ENCODE peak calls at places on chromosomes 6 and 20, in five cellular contexts. One of them, this sample, is unnamed.

GRCh38 chr6:43702522-43703440 is 15.2 kb upstream of the MRPS18A start:
- DNase-seq in neuronal stem cell: peak; percentile 95
- DNase-seq in IMR-90: peak; percentile 83
- DNase-seq in mesendoderm: peak; percentile 99
- DNase-seq in trophoblast cell: peak; percentile 83
- DNase-seq in this sample: peak; percentile 97

GRCh38 chr6:117270121-117270959 is 5.0 kb downstream of the VGLL2 start:
- DNase-seq in neuronal stem cell: no peak
- DNase-seq in IMR-90: no peak
- DNase-seq in mesendoderm: peak; percentile 71
- DNase-seq in trophoblast cell: peak; percentile 54
- DNase-seq in this sample: peak; percentile 68

GRCh38 chr6:42045538-42046460 is 4.5 kb upstream of the TAF8 start:
- DNase-seq in neuronal stem cell: no peak
- DNase-seq in IMR-90: peak; percentile 73
- DNase-seq in mesendoderm: peak; percentile 60
- DNase-seq in trophoblast cell: no peak
- DNase-seq in this sample: peak; percentile 73

GRCh38 chr6:155541976-155542375 is 86.3 kb upstream of the NOX3 start:
- DNase-seq in neuronal stem cell: no peak
- DNase-seq in IMR-90: no peak
- DNase-seq in mesendoderm: peak; percentile 34
- DNase-seq in trophoblast cell: no peak
- DNase-seq in this sample: no peak

GRCh38 chr6:152124432-152125074 is 317.1 kb downstream of the ESR1 start:
- DNase-seq in neuronal stem cell: peak; percentile 20
- DNase-seq in IMR-90: peak; percentile 75
- DNase-seq in mesendoderm: peak; percentile 67
- DNase-seq in trophoblast cell: peak; percentile 70
- DNase-seq in this sample: no peak

GRCh38 chr6:16582437-16583150 is 178.7 kb downstream of the ATXN1 start:
- DNase-seq in neuronal stem cell: no peak
- DNase-seq in IMR-90: no peak
- DNase-seq in mesendoderm: no peak
- DNase-seq in trophoblast cell: no peak
- DNase-seq in this sample: no peak

GRCh38 chr20:32203556-32204484 is 3.7 kb downstream of the PLAGL2 start:
- DNase-seq in neuronal stem cell: no peak
- DNase-seq in IMR-90: no peak
- DNase-seq in mesendoderm: no peak
- DNase-seq in trophoblast cell: peak; percentile 36
- DNase-seq in this sample: no peak

GRCh38 chr6:42185597-42185996 is 9.2 kb downstream of the GUCA1B start:
- DNase-seq in neuronal stem cell: no peak
- DNase-seq in IMR-90: no peak
- DNase-seq in mesendoderm: no peak
- DNase-seq in trophoblast cell: no peak
- DNase-seq in this sample: no peak

GRCh38 chr6:17421406-17421805 is 28.0 kb downstream of the CAP2 start:
- DNase-seq in neuronal stem cell: no peak
- DNase-seq in IMR-90: no peak
- DNase-seq in mesendoderm: peak; percentile 43
- DNase-seq in trophoblast cell: no peak
- DNase-seq in this sample: no peak

GRCh38 chr20:46056970-46057855 is 28.2 kb downstream of the SLC12A5 start:
- DNase-seq in neuronal stem cell: peak; percentile 80
- DNase-seq in IMR-90: peak; percentile 42
- DNase-seq in mesendoderm: peak; percentile 69
- DNase-seq in trophoblast cell: peak; percentile 35
- DNase-seq in this sample: peak; percentile 79

GRCh38 chr6:42451146-42451594 is 556 bp downstream of the TRERF1 start:
- DNase-seq in neuronal stem cell: no peak
- DNase-seq in IMR-90: no peak
- DNase-seq in mesendoderm: no peak
- DNase-seq in trophoblast cell: no peak
- DNase-seq in this sample: no peak

GRCh38 chr20:24672886-24673677 is 203.7 kb downstream of the SYNDIG1 start:
- DNase-seq in neuronal stem cell: no peak
- DNase-seq in IMR-90: peak; percentile 97
- DNase-seq in mesendoderm: peak; percentile 77
- DNase-seq in trophoblast cell: peak; percentile 86
- DNase-seq in this sample: no peak

GRCh38 chr6:149234051-149234962 is 83.2 kb upstream of the TAB2 start:
- DNase-seq in neuronal stem cell: no peak
- DNase-seq in IMR-90: peak; percentile 52
- DNase-seq in mesendoderm: peak; percentile 69
- DNase-seq in trophoblast cell: no peak
- DNase-seq in this sample: no peak

GRCh38 chr6:42279144-42279781 is 61.6 kb upstream of the MRPS10 start:
- DNase-seq in neuronal stem cell: no peak
- DNase-seq in IMR-90: peak; percentile 71
- DNase-seq in mesendoderm: no peak
- DNase-seq in trophoblast cell: no peak
- DNase-seq in this sample: no peak

GRCh38 chr6:33622456-33623431 is 1.6 kb downstream of the ITPR3 start:
- DNase-seq in neuronal stem cell: no peak
- DNase-seq in IMR-90: no peak
- DNase-seq in mesendoderm: peak; percentile 58
- DNase-seq in trophoblast cell: peak; percentile 40
- DNase-seq in this sample: no peak

GRCh38 chr6:138844203-138844602 is 48.3 kb downstream of the ECT2L start:
- DNase-seq in neuronal stem cell: no peak
- DNase-seq in IMR-90: peak; percentile 16
- DNase-seq in mesendoderm: no peak
- DNase-seq in trophoblast cell: no peak
- DNase-seq in this sample: no peak

GRCh38 chr6:150056916-150057315 is 12.0 kb downstream of the ULBP3 start:
- DNase-seq in neuronal stem cell: no peak
- DNase-seq in IMR-90: no peak
- DNase-seq in mesendoderm: no peak
- DNase-seq in trophoblast cell: no peak
- DNase-seq in this sample: no peak

GRCh38 chr6:24916496-24916895 is 19.3 kb downstream of the RIPOR2 start:
- DNase-seq in neuronal stem cell: no peak
- DNase-seq in IMR-90: no peak
- DNase-seq in mesendoderm: no peak
- DNase-seq in trophoblast cell: no peak
- DNase-seq in this sample: no peak

GRCh38 chr6:147651249-147652063 is 143.0 kb downstream of the SAMD5 start:
- DNase-seq in neuronal stem cell: no peak
- DNase-seq in IMR-90: peak; percentile 51
- DNase-seq in mesendoderm: peak; percentile 70
- DNase-seq in trophoblast cell: peak; percentile 81
- DNase-seq in this sample: peak; percentile 46

GRCh38 chr6:31086788-31087440 is 25.5 kb downstream of the C6orf15 start:
- DNase-seq in neuronal stem cell: no peak
- DNase-seq in IMR-90: peak; percentile 84
- DNase-seq in mesendoderm: peak; percentile 38
- DNase-seq in trophoblast cell: peak; percentile 87
- DNase-seq in this sample: no peak

GRCh38 chr6:7108964-7109836 is 1.4 kb downstream of the RREB1 start:
- DNase-seq in neuronal stem cell: no peak
- DNase-seq in IMR-90: peak; percentile 82
- DNase-seq in mesendoderm: peak; percentile 57
- DNase-seq in trophoblast cell: peak; percentile 87
- DNase-seq in this sample: no peak

GRCh38 chr6:158264180-158264579 is 48.1 kb upstream of the TULP4 start:
- DNase-seq in neuronal stem cell: no peak
- DNase-seq in IMR-90: no peak
- DNase-seq in mesendoderm: no peak
- DNase-seq in trophoblast cell: no peak
- DNase-seq in this sample: no peak

GRCh38 chr6:15326072-15326614 is 80.3 kb downstream of the JARID2 start:
- DNase-seq in neuronal stem cell: no peak
- DNase-seq in IMR-90: no peak
- DNase-seq in mesendoderm: no peak
- DNase-seq in trophoblast cell: no peak
- DNase-seq in this sample: no peak

GRCh38 chr20:61735503-61735785 is 330.2 kb downstream of the TAF4 start:
- DNase-seq in neuronal stem cell: no peak
- DNase-seq in IMR-90: no peak
- DNase-seq in mesendoderm: no peak
- DNase-seq in trophoblast cell: no peak
- DNase-seq in this sample: no peak

GRCh38 chr6:43113431-43114260 is 37.5 kb downstream of the PTK7 start:
- DNase-seq in neuronal stem cell: no peak
- DNase-seq in IMR-90: no peak
- DNase-seq in mesendoderm: peak; percentile 40
- DNase-seq in trophoblast cell: no peak
- DNase-seq in this sample: no peak

GRCh38 chr20:46122071-46122470 is 4.0 kb downstream of the CD40 start:
- DNase-seq in neuronal stem cell: no peak
- DNase-seq in IMR-90: peak; percentile 59
- DNase-seq in mesendoderm: no peak
- DNase-seq in trophoblast cell: peak; percentile 83
- DNase-seq in this sample: no peak

GRCh38 chr6:37669306-37669705 is 28.4 kb downstream of the MDGA1 start:
- DNase-seq in neuronal stem cell: no peak
- DNase-seq in IMR-90: no peak
- DNase-seq in mesendoderm: no peak
- DNase-seq in trophoblast cell: no peak
- DNase-seq in this sample: no peak

GRCh38 chr6:136343700-136344099 is 54.1 kb upstream of the BCLAF1 start:
- DNase-seq in neuronal stem cell: no peak
- DNase-seq in IMR-90: no peak
- DNase-seq in mesendoderm: no peak
- DNase-seq in trophoblast cell: no peak
- DNase-seq in this sample: no peak

GRCh38 chr6:17966451-17966850 is 21.0 kb downstream of the KIF13A start:
- DNase-seq in neuronal stem cell: no peak
- DNase-seq in IMR-90: no peak
- DNase-seq in mesendoderm: no peak
- DNase-seq in trophoblast cell: no peak
- DNase-seq in this sample: no peak

GRCh38 chr6:39496951-39497350 is 174.4 kb upstream of the KCNK16 start:
- DNase-seq in neuronal stem cell: no peak
- DNase-seq in IMR-90: no peak
- DNase-seq in mesendoderm: no peak
- DNase-seq in trophoblast cell: no peak
- DNase-seq in this sample: no peak

GRCh38 chr20:52191436-52192295 is at the start of gene ZFP64:
- DNase-seq in neuronal stem cell: peak; percentile 70
- DNase-seq in IMR-90: peak; percentile 76
- DNase-seq in mesendoderm: peak; percentile 83
- DNase-seq in trophoblast cell: peak; percentile 62
- DNase-seq in this sample: peak; percentile 73
- H3K18ac ChIP-seq in neuronal stem cell: peak within 1 kb of the TSS; percentile 100
- H3K18ac ChIP-seq in IMR-90: peak within 1 kb of the TSS; percentile 88
- H3K18ac ChIP-seq in mesendoderm: peak within 1 kb of the TSS; percentile 95
- H3K18ac ChIP-seq in trophoblast cell: peak within 1 kb of the TSS; percentile 95
- H3K18ac ChIP-seq in this sample: peak within 1 kb of the TSS; percentile 88

GRCh38 chr6:122472022-122472340 is 374 bp upstream of the SERINC1 start:
- DNase-seq in neuronal stem cell: no peak
- DNase-seq in IMR-90: no peak
- DNase-seq in mesendoderm: no peak
- DNase-seq in trophoblast cell: no peak
- DNase-seq in this sample: no peak
- H3K18ac ChIP-seq in neuronal stem cell: no peak overlapping the region
- H3K18ac ChIP-seq in IMR-90: peak overlapping the region; percentile 92
- H3K18ac ChIP-seq in mesendoderm: no peak overlapping the region
- H3K18ac ChIP-seq in trophoblast cell: peak overlapping the region; percentile 13
- H3K18ac ChIP-seq in this sample: no peak overlapping the region

GRCh38 chr20:64092258-64093012 is 8.2 kb upstream of the LKAAEAR1 start:
- DNase-seq in neuronal stem cell: no peak
- DNase-seq in IMR-90: no peak
- DNase-seq in mesendoderm: no peak
- DNase-seq in trophoblast cell: no peak
- DNase-seq in this sample: no peak

GRCh38 chr20:64091340-64091739 is 7.1 kb upstream of the LKAAEAR1 start:
- DNase-seq in neuronal stem cell: no peak
- DNase-seq in IMR-90: no peak
- DNase-seq in mesendoderm: no peak
- DNase-seq in trophoblast cell: no peak
- DNase-seq in this sample: no peak

GRCh38 chr20:64093013-64093503 is 8.9 kb upstream of the LKAAEAR1 start:
- DNase-seq in neuronal stem cell: no peak
- DNase-seq in IMR-90: no peak
- DNase-seq in mesendoderm: peak; percentile 33
- DNase-seq in trophoblast cell: peak; percentile 25
- DNase-seq in this sample: peak; percentile 48

GRCh38 chr20:64091762-64092161 is 7.6 kb upstream of the LKAAEAR1 start:
- DNase-seq in neuronal stem cell: no peak
- DNase-seq in IMR-90: no peak
- DNase-seq in mesendoderm: no peak
- DNase-seq in trophoblast cell: no peak
- DNase-seq in this sample: peak; percentile 54

DNA sequence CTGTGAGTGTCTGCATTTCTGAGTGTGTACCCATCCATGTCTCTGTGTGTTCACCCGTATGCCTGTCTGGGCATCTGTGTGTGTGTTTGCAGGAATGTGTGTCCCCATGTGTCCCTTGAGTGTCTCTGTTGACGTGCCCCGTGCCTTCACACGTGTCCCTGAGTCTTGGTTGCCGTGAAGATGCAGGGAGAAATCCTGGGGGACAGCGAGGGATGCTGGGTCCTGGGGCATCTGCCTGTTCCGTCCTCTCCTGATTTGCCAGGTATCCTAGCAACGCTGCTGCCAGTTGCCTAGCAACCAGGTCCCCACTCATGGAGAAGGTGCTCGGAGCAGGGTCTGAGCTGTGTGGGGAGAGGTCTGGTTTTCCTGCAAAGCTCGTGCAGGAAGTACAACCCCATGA is 6.0 kb upstream of the LKAAEAR1 start:
- DNase-seq in neuronal stem cell: no peak
- DNase-seq in IMR-90: no peak
- DNase-seq in mesendoderm: peak; percentile 54
- DNase-seq in trophoblast cell: no peak
- DNase-seq in this sample: no peak
- H3K18ac ChIP-seq in neuronal stem cell: no peak overlapping the region
- H3K18ac ChIP-seq in IMR-90: no peak overlapping the region
- H3K18ac ChIP-seq in mesendoderm: no peak overlapping the region
- H3K18ac ChIP-seq in trophoblast cell: no peak overlapping the region
- H3K18ac ChIP-seq in this sample: no peak overlapping the region

GRCh38 chr6:26028753-26029569 is 58.3 kb upstream of the HFE start:
- DNase-seq in neuronal stem cell: no peak
- DNase-seq in IMR-90: peak; percentile 37
- DNase-seq in mesendoderm: peak; percentile 91
- DNase-seq in trophoblast cell: no peak
- DNase-seq in this sample: peak; percentile 61
- H3K18ac ChIP-seq in neuronal stem cell: peak overlapping the region; percentile 29
- H3K18ac ChIP-seq in IMR-90: no peak overlapping the region
- H3K18ac ChIP-seq in mesendoderm: peak overlapping the region; percentile 97
- H3K18ac ChIP-seq in trophoblast cell: no peak overlapping the region
- H3K18ac ChIP-seq in this sample: peak overlapping the region; percentile 83